ENCODE peak calls at places on chromosomes 12 and 14, in eight cellular contexts. I is fibroblast of mammary gland, B is AG10803, H is heart left ventricle, U is psoas muscle, D is coronary artery, E is dorsolateral prefrontal cortex, P is neural progenitor cell. G is an unnamed sample.
A peak's percentile ranks its signal among the peaks of the same experiment; 100 is the strongest.

GRCh38 chr14:73829526-73830431 is 21.9 kb upstream of the PTGR2 start:
- DNase-seq in U (no peak), P (no peak), B (peak; percentile 69), D (no peak), E (no peak), I (peak; percentile 90), H (no peak), G (peak; percentile 92)

GRCh38 chr14:99143793-99144192 is 128.2 kb downstream of the BCL11B start:
- DNase-seq in P (no peak), H (no peak), D (peak; percentile 59), I (no peak), B (no peak), U (no peak), E (no peak), G (no peak)

GRCh38 chr14:24741871-24742270 is 107.9 kb upstream of the GZMB start:
- DNase-seq in I (peak; percentile 56), E (no peak), B (peak; percentile 51), H (no peak), D (no peak), U (no peak), P (no peak), G (peak; percentile 20)

GRCh38 chr12:20601668-20602280 is 93.4 kb upstream of the SLCO1C1 start:
- DNase-seq in P (peak; percentile 14), D (no peak), B (peak; percentile 65), H (no peak), E (no peak), I (peak; percentile 76), U (no peak), G (peak; percentile 76)

GRCh38 chr14:36717363-36717762 is 55.7 kb downstream of the PAX9 start:
- DNase-seq in B (no peak), H (no peak), D (no peak), I (no peak), E (no peak), P (peak; percentile 11), U (no peak), G (no peak)

GRCh38 chr14:103634156-103634555 is 5.1 kb downstream of the KLC1 start:
- DNase-seq in H (no peak), B (no peak), D (no peak), U (no peak), P (no peak), I (peak; percentile 64), E (no peak), G (no peak)

GRCh38 chr12:69502342-69503081 is 32.3 kb downstream of the FRS2 start:
- DNase-seq in U (no peak), H (no peak), E (no peak), P (no peak), D (no peak), I (peak; percentile 34), B (peak; percentile 68), G (peak; percentile 61)

GRCh38 chr14:51823706-51824105 is 36.7 kb upstream of the GNG2 start:
- DNase-seq in P (no peak), U (no peak), H (no peak), B (no peak), I (peak; percentile 30), D (no peak), E (no peak), G (no peak)

GRCh38 chr12:68761901-68762630 is 16.1 kb downstream of the SLC35E3 start:
- DNase-seq in P (no peak), H (no peak), I (no peak), D (no peak), U (no peak), E (no peak), B (no peak), G (no peak)

GRCh38 chr12:98601924-98602323 is 8.4 kb downstream of the SLC25A3 start:
- DNase-seq in U (no peak), H (no peak), I (no peak), P (no peak), B (no peak), E (no peak), D (no peak), G (no peak)

GRCh38 chr14:64506751-64507150 is 2.2 kb downstream of the ZBTB1 start:
- DNase-seq in H (no peak), U (no peak), E (no peak), D (no peak), I (no peak), P (no peak), B (no peak), G (no peak)

GRCh38 chr12:54723653-54724256 is 75.6 kb upstream of the DCD start:
- DNase-seq in U (no peak), E (no peak), D (no peak), B (peak; percentile 1), H (no peak), I (peak; percentile 35), P (peak; percentile 34), G (no peak)

GRCh38 chr12:45509621-45510020 is 219.9 kb upstream of the ARID2 start:
- DNase-seq in E (no peak), I (no peak), H (no peak), D (no peak), B (no peak), P (no peak), U (no peak), G (no peak)

GRCh38 chr12:132833341-132833740 is 4.7 kb upstream of the GOLGA3 start:
- DNase-seq in B (no peak), P (no peak), E (no peak), I (no peak), H (no peak), D (no peak), U (no peak), G (no peak)

GRCh38 chr14:75046899-75047298 is 4.4 kb downstream of the MLH3 start:
- DNase-seq in B (peak; percentile 19), I (peak; percentile 51), U (no peak), E (no peak), P (no peak), D (no peak), H (no peak), G (no peak)

GRCh38 chr14:48857366-48857765 is 728.8 kb downstream of the RPS29 start:
- DNase-seq in E (no peak), P (peak; percentile 16), B (no peak), H (no peak), U (no peak), D (no peak), I (no peak), G (no peak)

GRCh38 chr12:6843118-6843902 is 2.6 kb downstream of the GNB3 start:
- DNase-seq in E (no peak), P (peak; percentile 37), I (no peak), B (no peak), U (no peak), H (no peak), D (no peak), G (no peak)

GRCh38 chr12:62256408-62257079 is 3.7 kb upstream of the USP15 start:
- DNase-seq in H (no peak), E (no peak), I (peak; percentile 28), P (no peak), D (no peak), U (no peak), B (no peak), G (no peak)

GRCh38 chr12:52210186-52210924 is 18.5 kb upstream of the KRT80 start:
- DNase-seq in B (peak; percentile 85), P (no peak), U (peak; percentile 66), E (peak; percentile 4), H (no peak), I (peak; percentile 87), D (no peak), G (no peak)

GRCh38 chr12:128968668-128969067 is 115.4 kb downstream of the GLT1D1 start:
- DNase-seq in E (peak; percentile 25), D (no peak), H (no peak), B (no peak), P (no peak), I (no peak), U (no peak), G (no peak)

GRCh38 chr14:63682727-63683593 is 41.3 kb upstream of the WDR89 start:
- DNase-seq in D (no peak), H (no peak), U (no peak), P (no peak), B (no peak), E (no peak), I (no peak), G (no peak)

DNA sequence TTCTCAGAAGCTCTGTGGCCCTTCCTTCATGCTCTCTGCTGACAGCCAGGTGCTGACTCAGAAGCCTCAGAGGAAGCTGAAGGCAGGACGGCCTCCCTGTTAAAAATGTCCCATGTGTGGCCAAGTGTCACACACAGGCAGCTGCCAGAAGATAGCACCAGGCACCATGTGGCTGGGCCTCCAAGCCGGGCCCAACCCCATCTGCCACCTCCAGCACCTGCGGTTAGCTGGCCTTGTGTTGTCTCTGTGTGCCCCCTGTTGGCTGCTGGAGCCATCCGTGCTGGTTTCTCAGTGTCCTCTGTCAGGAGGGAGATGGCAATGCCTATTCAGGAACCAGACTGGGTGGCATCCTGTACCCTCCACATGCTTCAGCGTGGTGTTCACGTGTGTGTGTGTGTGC is 63.2 kb downstream of the TSPAN11 start:
- DNase-seq in B (no peak), I (no peak), H (peak; percentile 44), E (no peak), P (peak; percentile 62), U (no peak), D (no peak), G (no peak)
- TF ChIP-seq CTCF in B (peak; percentile 40), I (peak; percentile 23), H (no peak), E (peak; percentile 15), P (peak; percentile 50), U (peak; percentile 12), D (no peak), G (peak; percentile 36)

GRCh38 chr12:76548222-76548837 is 11.2 kb downstream of the OSBPL8 start:
- DNase-seq in D (no peak), U (no peak), H (no peak), B (no peak), I (no peak), E (no peak), P (no peak), G (no peak)
- H3K4me3 ChIP-seq in D (no peak overlapping the region), U (no peak overlapping the region), H (no peak overlapping the region), B (no peak overlapping the region), I (no peak overlapping the region), E (no peak overlapping the region), P (no peak overlapping the region), G (no peak overlapping the region)

DNA sequence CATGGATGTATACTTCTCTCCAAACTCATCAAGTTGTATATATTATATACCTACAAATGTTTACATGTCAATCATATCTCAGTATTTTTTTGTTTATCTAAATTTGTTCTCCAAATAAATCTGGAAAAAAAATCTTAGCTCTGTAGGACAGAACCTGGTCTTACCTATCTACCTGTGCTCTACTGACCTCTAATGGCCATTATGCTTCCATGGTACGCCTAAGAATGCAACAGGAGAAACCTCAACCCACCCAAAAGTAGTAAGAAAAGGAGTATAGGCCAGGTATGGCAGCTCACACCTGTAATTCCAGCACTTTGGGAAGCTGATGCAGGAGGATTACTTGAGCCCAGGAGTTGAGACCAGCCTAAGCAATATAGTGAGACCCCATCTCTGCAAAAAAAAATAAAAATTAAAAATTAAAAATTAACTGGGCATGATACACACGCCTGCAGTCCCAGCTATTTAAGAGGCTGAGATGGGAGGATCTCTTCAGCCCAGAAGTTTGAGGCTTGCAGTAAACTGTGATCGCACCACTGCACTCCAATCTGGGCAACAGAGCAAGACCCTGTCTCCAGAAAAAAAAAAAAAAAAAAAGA is 8.7 kb downstream of the OR11H4 start:
- DNase-seq in B (no peak), E (no peak), P (no peak), I (no peak), D (no peak), H (no peak), U (no peak), G (no peak)
- TF ChIP-seq CTCF in B (no peak), E (no peak), P (peak; percentile 17), I (no peak), D (no peak), H (no peak), U (no peak), G (no peak)

DNA sequence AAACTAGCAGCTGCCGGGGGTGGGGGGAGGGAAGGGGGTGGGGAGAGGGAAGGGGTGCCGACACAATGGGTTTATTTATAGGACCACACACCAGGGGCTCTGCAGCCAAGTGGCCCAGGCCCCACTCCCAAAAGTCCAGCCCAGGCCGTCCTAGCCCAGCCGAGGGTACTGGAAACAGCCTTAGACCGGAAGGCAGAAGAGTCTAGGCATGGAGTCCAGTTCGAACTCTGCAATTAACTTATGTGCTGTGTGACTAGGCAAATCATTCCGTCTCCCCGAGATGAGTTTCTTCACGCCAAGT is 18.1 kb downstream of the NCKAP5L start:
- DNase-seq in E (no peak), U (no peak), P (no peak), I (no peak), B (no peak), H (no peak), D (no peak), G (no peak)
- H3K4me3 ChIP-seq in E (peak overlapping the region; percentile 48), U (no peak overlapping the region), P (peak overlapping the region; percentile 35), I (no peak overlapping the region), B (no peak overlapping the region), H (no peak overlapping the region), D (peak overlapping the region; percentile 56), G (no peak overlapping the region)

G was measured in astrocyte of the spinal cord.